ENCODE peak calls at places on chromosomes 3 and 15, in six cellular contexts. V, P, U, J, A and M are unnamed samples.

GRCh38 chr3:184405075-184406060 is 25.5 kb downstream of the CHRD start:
- DNase-seq in P (no peak), A (no peak), U (no peak), V (no peak), J (no peak), M (no peak)

GRCh38 chr15:31261266-31262142 is 65.1 kb upstream of the KLF13 start:
- DNase-seq in A (peak; percentile 16), U (no peak), P (no peak), J (no peak), V (no peak), M (no peak)

GRCh38 chr15:80822666-80823065 is 43.5 kb downstream of the CEMIP start:
- DNase-seq in U (no peak), P (no peak), A (peak; percentile 5), J (no peak), V (no peak), M (no peak)

GRCh38 chr15:22961661-22962221 is 18.4 kb downstream of the CYFIP1 start:
- DNase-seq in A (no peak), J (no peak), P (peak; percentile 41), U (no peak), V (peak; percentile 31), M (no peak)

GRCh38 chr15:65751431-65751830 is 40.7 kb downstream of the DENND4A start:
- DNase-seq in A (no peak), J (no peak), U (no peak), V (no peak), P (no peak), M (no peak)

GRCh38 chr3:116064646-116065045 is 380.6 kb downstream of the LSAMP start:
- DNase-seq in P (peak; percentile 60), A (no peak), J (no peak), U (no peak), V (peak; percentile 31), M (no peak)

GRCh38 chr3:29655016-29655415 is 374.1 kb downstream of the RBMS3 start:
- DNase-seq in P (no peak), U (peak; percentile 18), A (no peak), J (no peak), V (no peak), M (no peak)

GRCh38 chr15:85813234-85813633 is 18.5 kb upstream of the KLHL25 start:
- DNase-seq in V (no peak), U (no peak), A (no peak), P (no peak), J (no peak), M (no peak)

GRCh38 chr3:127121850-127122249 is 71.1 kb upstream of the PRR23E start:
- DNase-seq in A (no peak), U (no peak), P (no peak), V (no peak), J (no peak), M (no peak)

GRCh38 chr3:111768571-111769100 is 90.4 kb upstream of the PHLDB2 start:
- DNase-seq in A (no peak), J (no peak), V (peak; percentile 76), P (peak; percentile 91), U (no peak), M (no peak)

GRCh38 chr3:152309535-152310317 is 41.0 kb downstream of the MBNL1 start:
- DNase-seq in P (peak; percentile 83), J (no peak), A (no peak), U (no peak), V (no peak), M (no peak)

GRCh38 chr3:180252683-180253082 is 215.9 kb upstream of the PEX5L start:
- DNase-seq in V (no peak), J (no peak), P (no peak), U (no peak), A (no peak), M (no peak)

GRCh38 chr3:113038326-113038725 is 47.5 kb downstream of the GTPBP8 start:
- DNase-seq in V (no peak), A (no peak), P (no peak), U (no peak), J (no peak), M (no peak)

GRCh38 chr3:134371542-134372324 is 2.5 kb downstream of the AMOTL2 start:
- DNase-seq in J (no peak), U (no peak), P (peak; percentile 53), V (peak; percentile 41), A (peak; percentile 19), M (no peak)

GRCh38 chr3:41304603-41305002 is 105.3 kb downstream of the CTNNB1 start:
- DNase-seq in P (peak; percentile 15), A (no peak), J (no peak), V (no peak), U (no peak), M (no peak)

GRCh38 chr15:77746254-77747174 is 113.8 kb upstream of the LINGO1 start:
- DNase-seq in A (no peak), V (no peak), J (no peak), U (no peak), P (no peak), M (no peak)

GRCh38 chr3:52153389-52154096 is 680 bp downstream of the POC1A start:
- DNase-seq in V (peak; percentile 25), U (no peak), A (peak; percentile 84), J (peak; percentile 71), P (peak; percentile 11), M (peak; percentile 67)

GRCh38 chr3:88263417-88264116 is 113.8 kb downstream of the C3orf38 start:
- DNase-seq in J (no peak), U (no peak), V (peak; percentile 1), A (no peak), P (no peak), M (no peak)

GRCh38 chr3:130849111-130849552 is 44.8 kb upstream of the ATP2C1 start:
- DNase-seq in P (no peak), U (no peak), J (no peak), A (no peak), V (no peak), M (no peak)

GRCh38 chr3:185539934-185540333 is 12.5 kb downstream of the LIPH start:
- DNase-seq in P (no peak), J (no peak), V (no peak), U (no peak), A (no peak), M (no peak)

GRCh38 chr3:3170998-3171397 is 8.5 kb downstream of the CRBN start:
- DNase-seq in V (peak; percentile 40), A (no peak), U (no peak), J (no peak), P (peak; percentile 42), M (peak; percentile 67)

GRCh38 chr3:105823149-105823866 is 45.5 kb downstream of the CBLB start:
- DNase-seq in U (no peak), J (no peak), V (peak; percentile 97), P (peak; percentile 98), A (no peak), M (peak; percentile 66)

GRCh38 chr3:31695280-31696008 is 162.7 kb downstream of the STT3B start:
- DNase-seq in P (no peak), A (peak; percentile 50), J (no peak), U (no peak), V (no peak), M (peak; percentile 7)

DNA sequence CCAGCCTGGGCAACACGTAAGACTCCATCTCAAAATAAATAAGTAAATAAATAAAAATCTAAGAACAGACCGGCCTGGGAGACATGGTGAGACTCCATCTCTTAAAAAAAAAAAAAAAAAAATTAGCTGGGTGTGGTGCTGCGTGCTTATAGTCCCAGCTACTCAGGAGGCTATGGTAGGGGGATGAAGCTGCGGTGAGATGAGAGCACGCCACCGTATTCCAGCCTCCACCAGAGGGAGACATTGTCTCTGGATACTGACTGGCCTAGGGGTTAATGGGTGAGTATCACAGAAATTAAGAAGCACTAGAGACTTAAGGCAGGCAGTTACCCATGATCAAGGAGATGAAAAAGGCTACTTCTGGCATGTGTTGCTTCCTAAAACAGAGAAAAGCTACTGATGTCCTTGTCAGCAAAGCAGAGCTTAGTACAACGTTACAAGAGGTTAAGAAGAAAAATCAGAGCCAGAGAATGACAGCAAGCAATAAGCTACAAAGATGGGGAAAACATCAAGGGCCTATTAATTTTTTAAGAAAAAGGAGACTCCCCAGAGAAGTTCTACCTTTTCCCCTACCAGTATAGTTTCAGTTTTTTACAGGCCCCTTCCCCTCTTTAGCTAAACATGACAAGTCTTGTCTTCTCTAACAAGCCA is 8.6 kb downstream of the TFRC start:
- DNase-seq in P (peak; percentile 54), J (peak; percentile 69), A (peak; percentile 68), U (peak; percentile 64), V (peak; percentile 71), M (peak; percentile 65)
- H3K14ac ChIP-seq in P (no peak overlapping the region), J (no peak overlapping the region), A (no peak overlapping the region), U (no peak overlapping the region), V (no peak overlapping the region), M (no peak overlapping the region)

GRCh38 chr3:65385805-65386204 is 652.9 kb downstream of the MAGI1 start:
- DNase-seq in A (no peak), J (no peak), U (no peak), V (no peak), P (no peak), M (no peak)

GRCh38 chr3:65391068-65391467 is 647.6 kb downstream of the MAGI1 start:
- DNase-seq in J (no peak), V (no peak), P (no peak), U (no peak), A (no peak), M (no peak)
- H3K14ac ChIP-seq in J (no peak overlapping the region), V (no peak overlapping the region), P (no peak overlapping the region), U (no peak overlapping the region), A (no peak overlapping the region), M (no peak overlapping the region)

GRCh38 chr3:139346771-139347170 is 3.0 kb downstream of the MRPS22 start:
- DNase-seq in J (no peak), P (no peak), U (no peak), A (no peak), V (no peak), M (no peak)
- H3K14ac ChIP-seq in J (no peak overlapping the region), P (no peak overlapping the region), U (no peak overlapping the region), A (no peak overlapping the region), V (no peak overlapping the region), M (no peak overlapping the region)

DNA sequence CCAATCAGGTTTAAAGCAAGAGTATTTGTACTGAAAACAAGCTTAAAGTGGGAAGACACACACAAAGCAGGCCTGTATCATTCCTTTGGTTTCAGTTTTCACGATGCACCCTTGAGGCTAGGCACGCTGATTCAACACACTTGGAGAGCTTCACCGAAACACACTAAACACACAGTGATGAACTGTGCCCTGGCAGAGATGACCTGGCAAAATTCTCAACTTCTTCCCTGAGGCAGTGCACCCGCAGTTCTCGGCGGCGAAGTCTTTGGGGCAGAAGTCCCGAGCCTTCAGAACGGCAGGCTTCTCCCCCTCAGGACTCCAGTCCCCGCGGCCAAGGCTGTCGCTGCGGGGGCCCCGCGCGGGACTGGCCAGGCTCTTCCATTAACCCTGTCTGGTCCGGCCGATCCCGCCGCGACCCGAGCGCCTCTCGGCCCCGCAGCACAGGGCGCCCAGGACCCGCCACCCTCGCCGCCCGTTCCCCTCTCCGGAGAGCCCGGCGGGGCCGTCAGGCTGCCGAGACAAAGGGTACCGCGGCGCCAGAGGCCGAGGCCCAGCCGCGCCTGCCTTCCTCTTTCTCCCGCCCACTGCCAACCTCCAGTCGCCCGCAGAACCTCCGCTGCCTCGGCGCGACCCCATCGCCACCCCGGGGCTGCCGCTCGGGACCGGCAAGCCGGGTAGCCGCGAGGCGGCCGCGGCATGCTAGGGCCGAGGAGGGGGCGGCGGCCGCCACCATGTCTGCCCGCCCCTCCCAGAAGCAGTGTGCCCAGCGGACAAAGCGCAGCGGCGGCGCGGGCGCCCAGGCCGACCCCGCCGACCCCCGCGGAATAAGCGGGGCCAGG is 780 bp downstream of the GABPB1 start:
- DNase-seq in A (peak; percentile 44), U (peak; percentile 44), P (peak; percentile 92), V (peak; percentile 96), J (peak; percentile 60), M (peak; percentile 92)
- H3K14ac ChIP-seq in A (peak overlapping the region; percentile 100), U (peak overlapping the region; percentile 98), P (peak overlapping the region; percentile 99), V (peak overlapping the region; percentile 99), J (no peak overlapping the region), M (peak overlapping the region; percentile 99)